ENCODE peak calls at places on chromosome 10, in six cellular contexts. Q is cardiac fibroblast, N is AG09319, M is lower lobe of right lung, W is neural crest cell, B is tibial artery. F is an unnamed sample.

GRCh38 chr10:130194194-130194990 is 58.2 kb downstream of the GLRX3 start:
- DNase-seq in Q (peak; percentile 8), N (no peak), M (no peak), W (no peak), B (no peak), F (no peak)

GRCh38 chr10:95454356-95454755 is 106.8 kb downstream of the SORBS1 start:
- DNase-seq in Q (no peak), N (no peak), M (no peak), W (no peak), B (no peak), F (no peak)

GRCh38 chr10:73824146-73824725 is 12.8 kb upstream of the NDST2 start:
- DNase-seq in Q (no peak), N (no peak), M (no peak), W (no peak), B (no peak), F (no peak)

GRCh38 chr10:119489572-119490326 is 52.8 kb downstream of the RGS10 start:
- DNase-seq in Q (peak; percentile 48), N (no peak), M (no peak), W (peak; percentile 84), B (no peak), F (no peak)

GRCh38 chr10:68543004-68543918 is 15.9 kb upstream of the SLC25A16 start:
- DNase-seq in Q (no peak), N (no peak), M (no peak), W (no peak), B (no peak), F (no peak)

GRCh38 chr10:100977436-100977835 is 8.1 kb downstream of the SEMA4G start:
- DNase-seq in Q (no peak), N (no peak), M (no peak), W (no peak), B (no peak), F (peak; percentile 30)

GRCh38 chr10:60140681-60141632 is 234.6 kb upstream of the CCDC6 start:
- DNase-seq in Q (peak; percentile 61), N (no peak), M (no peak), W (peak; percentile 20), B (no peak), F (no peak)

GRCh38 chr10:132942101-132942739 is at the start of gene CFAP46:
- DNase-seq in Q (peak; percentile 65), N (peak; percentile 11), M (no peak), W (peak; percentile 71), B (no peak), F (no peak)

GRCh38 chr10:95183451-95184230 is 10.4 kb upstream of the ACSM6 start:
- DNase-seq in Q (peak; percentile 85), N (peak; percentile 51), M (peak; percentile 92), W (peak; percentile 91), B (peak; percentile 77), F (no peak)

GRCh38 chr10:88457680-88458079 is 125.4 kb downstream of the RNLS start:
- DNase-seq in Q (no peak), N (no peak), M (no peak), W (no peak), B (no peak), F (no peak)

GRCh38 chr10:84846646-84847045 is 518.3 kb downstream of the CCSER2 start:
- DNase-seq in Q (no peak), N (no peak), M (no peak), W (no peak), B (no peak), F (no peak)

GRCh38 chr10:24528960-24529359 is 194.7 kb downstream of the ARHGAP21 start:
- DNase-seq in Q (no peak), N (no peak), M (no peak), W (no peak), B (no peak), F (no peak)

GRCh38 chr10:74307061-74307651 is 156.1 kb downstream of the ADK start:
- DNase-seq in Q (no peak), N (no peak), M (no peak), W (no peak), B (no peak), F (no peak)

GRCh38 chr10:90959826-90960225 is 38.9 kb upstream of the ANKRD1 start:
- DNase-seq in Q (no peak), N (no peak), M (no peak), W (no peak), B (no peak), F (no peak)

GRCh38 chr10:23095966-23096813 is 811 bp downstream of the MSRB2 start:
- DNase-seq in Q (peak; percentile 76), N (no peak), M (peak; percentile 54), W (no peak), B (peak; percentile 52), F (no peak)

GRCh38 chr10:12401466-12401865 is 52.1 kb downstream of the CAMK1D start:
- DNase-seq in Q (no peak), N (no peak), M (no peak), W (no peak), B (no peak), F (no peak)

GRCh38 chr10:11898372-11899066 is 75.4 kb downstream of the PROSER2 start:
- DNase-seq in Q (peak; percentile 30), N (no peak), M (peak; percentile 84), W (no peak), B (no peak), F (no peak)

GRCh38 chr10:116888380-116889055 is 39.2 kb downstream of the ENO4 start:
- DNase-seq in Q (peak; percentile 73), N (peak; percentile 30), M (peak; percentile 59), W (no peak), B (peak; percentile 67), F (no peak)

GRCh38 chr10:126160971-126161630 is 227.2 kb downstream of the ADAM12 start:
- DNase-seq in Q (peak; percentile 58), N (no peak), M (no peak), W (no peak), B (no peak), F (no peak)

GRCh38 chr10:69383485-69384089 is 33.1 kb downstream of the TACR2 start:
- DNase-seq in Q (peak; percentile 54), N (no peak), M (no peak), W (no peak), B (no peak), F (no peak)

GRCh38 chr10:30984563-30985328 is 46.9 kb downstream of the ZNF438 start:
- DNase-seq in Q (peak; percentile 73), N (no peak), M (no peak), W (no peak), B (no peak), F (no peak)

GRCh38 chr10:61628199-61628874 is 34.4 kb upstream of the CABCOCO1 start:
- DNase-seq in Q (peak; percentile 49), N (peak; percentile 18), M (no peak), W (no peak), B (no peak), F (no peak)

GRCh38 chr10:79152423-79152817 is 83.7 kb downstream of the ZMIZ1 start:
- DNase-seq in Q (no peak), N (no peak), M (no peak), W (no peak), B (peak; percentile 58), F (no peak)

GRCh38 chr10:33073641-33074410 is 115.8 kb upstream of the ITGB1 start:
- DNase-seq in Q (peak; percentile 60), N (no peak), M (no peak), W (no peak), B (no peak), F (no peak)

GRCh38 chr10:8076948-8077347 is 22.5 kb downstream of the GATA3 start:
- DNase-seq in Q (no peak), N (no peak), M (no peak), W (no peak), B (no peak), F (no peak)

GRCh38 chr10:8078027-8078426 is 23.5 kb downstream of the GATA3 start:
- DNase-seq in Q (no peak), N (no peak), M (no peak), W (no peak), B (no peak), F (no peak)

GRCh38 chr10:8075282-8076260 is 21.1 kb downstream of the GATA3 start:
- DNase-seq in Q (no peak), N (no peak), M (no peak), W (no peak), B (no peak), F (no peak)

GRCh38 chr10:8074881-8075280 is 20.4 kb downstream of the GATA3 start:
- DNase-seq in Q (no peak), N (no peak), M (no peak), W (no peak), B (no peak), F (no peak)

DNA sequence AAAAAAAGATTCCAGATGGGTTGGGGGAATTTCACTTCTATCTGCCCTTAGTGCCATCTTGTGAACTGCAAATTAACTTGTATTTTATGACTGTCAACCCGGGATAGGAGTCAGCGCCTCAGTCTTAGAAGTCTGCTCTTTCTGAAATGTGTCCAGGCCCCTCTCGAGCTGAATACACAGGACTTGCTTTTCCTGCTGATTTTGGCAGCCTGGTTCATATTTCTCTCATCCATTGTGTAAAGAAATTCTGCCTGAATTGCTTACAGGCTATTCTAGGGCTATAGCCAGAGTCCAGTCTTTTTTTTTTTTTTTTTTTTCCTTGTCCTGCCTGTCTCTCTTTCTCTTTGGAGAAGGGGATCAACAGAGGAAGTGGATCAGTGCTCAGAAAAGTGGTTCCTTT is 24.6 kb downstream of the GATA3 start:
- DNase-seq in Q (no peak), N (no peak), M (no peak), W (no peak), B (no peak), F (no peak)
- TF ChIP-seq CTCF in Q (no peak), N (no peak), M (no peak), W (no peak), B (no peak), F (no peak)

GRCh38 chr10:122845783-122846332 is at the start of gene CUZD1:
- DNase-seq in Q (no peak), N (no peak), M (no peak), W (no peak), B (no peak), F (no peak)
- TF ChIP-seq CTCF in Q (no peak), N (no peak), M (no peak), W (no peak), B (no peak), F (no peak)

DNA sequence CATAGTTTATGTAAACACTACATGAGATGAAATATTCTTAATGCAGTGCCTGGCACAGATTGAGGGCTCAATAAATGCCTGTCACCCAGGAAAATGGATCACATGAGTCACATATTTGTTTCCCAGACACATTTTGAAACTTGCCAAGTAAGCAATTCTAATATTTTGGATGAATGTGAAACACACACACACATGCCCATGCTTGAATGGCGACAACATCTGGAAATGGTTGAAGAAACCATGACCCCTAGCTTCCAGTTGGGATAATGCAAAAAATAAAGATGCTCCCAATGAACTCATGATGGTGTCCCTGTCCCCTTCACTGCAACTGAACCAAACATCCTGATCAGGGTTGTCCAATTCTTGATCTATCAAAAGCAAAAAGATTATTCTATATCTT is 797.3 kb downstream of the XPNPEP1 start:
- DNase-seq in Q (no peak), N (no peak), M (no peak), W (no peak), B (no peak), F (no peak)
- TF ChIP-seq CTCF in Q (no peak), N (no peak), M (no peak), W (peak; percentile 22), B (no peak), F (no peak)

GRCh38 chr10:58412502-58412961 is 27.3 kb downstream of the TFAM start:
- DNase-seq in Q (peak; percentile 19), N (no peak), M (no peak), W (no peak), B (no peak), F (no peak)

GRCh38 chr10:58409956-58410610 is 24.9 kb downstream of the TFAM start:
- DNase-seq in Q (no peak), N (no peak), M (no peak), W (no peak), B (no peak), F (no peak)

GRCh38 chr10:58415757-58416156 is 30.5 kb downstream of the TFAM start:
- DNase-seq in Q (no peak), N (no peak), M (no peak), W (no peak), B (no peak), F (no peak)

GRCh38 chr10:58414270-58415041 is 29.2 kb downstream of the TFAM start:
- DNase-seq in Q (peak; percentile 89), N (peak; percentile 51), M (no peak), W (no peak), B (no peak), F (no peak)
- TF ChIP-seq CTCF in Q (peak; percentile 47), N (peak; percentile 53), M (peak; percentile 18), W (no peak), B (peak; percentile 50), F (no peak)

F was measured in CD14-positive monocyte.